ENCODE peak calls at places on chromosomes 6 and 20, in six cellular contexts. X, A, E, T, C and O are unnamed samples.

GRCh38 chr20:49325981-49326380 is 48.1 kb upstream of the ZNFX1 start:
- DNase-seq in T (no peak), C (no peak), E (no peak), A (peak), X (no peak), O (peak)

GRCh38 chr6:137893726-137894125 is 26.7 kb downstream of the TNFAIP3 start:
- DNase-seq in A (peak), X (no peak), T (no peak), E (no peak), C (no peak), O (no peak)

GRCh38 chr6:2344319-2344905 is 99.0 kb upstream of the GMDS start:
- DNase-seq in X (no peak), T (no peak), A (no peak), C (no peak), E (no peak), O (no peak)

GRCh38 chr6:30544666-30545272 is 11.5 kb downstream of the GNL1 start:
- DNase-seq in T (no peak), C (no peak), E (no peak), X (peak), A (peak), O (peak)

GRCh38 chr6:18423426-18423825 is 36.3 kb downstream of the RNF144B start:
- DNase-seq in A (no peak), E (no peak), X (no peak), T (no peak), C (no peak), O (no peak)

GRCh38 chr6:43090557-43090952 is 14.4 kb downstream of the PTK7 start:
- DNase-seq in E (no peak), A (no peak), C (no peak), X (no peak), T (no peak), O (no peak)

GRCh38 chr20:35560105-35560511 is 18.2 kb downstream of the ERGIC3 start:
- DNase-seq in C (no peak), E (peak), A (no peak), T (no peak), X (no peak), O (no peak)

GRCh38 chr6:135458051-135458450 is 39.5 kb downstream of the AHI1 start:
- DNase-seq in E (no peak), T (no peak), C (no peak), A (peak), X (no peak), O (peak)

GRCh38 chr6:142377112-142377848 is 75.5 kb downstream of the ADGRG6 start:
- DNase-seq in T (no peak), E (no peak), X (no peak), C (no peak), A (no peak), O (no peak)

GRCh38 chr6:13368079-13368478 is 39.7 kb upstream of the TBC1D7 start:
- DNase-seq in T (no peak), A (no peak), X (peak), C (no peak), E (no peak), O (no peak)

GRCh38 chr6:67630146-67630545 is 1004.9 kb upstream of the ADGRB3 start:
- DNase-seq in T (no peak), C (no peak), A (peak), E (no peak), X (no peak), O (peak)

GRCh38 chr6:90284745-90285481 is 11.7 kb downstream of the BACH2 start:
- DNase-seq in X (no peak), T (no peak), E (no peak), C (no peak), A (peak), O (peak)

DNA sequence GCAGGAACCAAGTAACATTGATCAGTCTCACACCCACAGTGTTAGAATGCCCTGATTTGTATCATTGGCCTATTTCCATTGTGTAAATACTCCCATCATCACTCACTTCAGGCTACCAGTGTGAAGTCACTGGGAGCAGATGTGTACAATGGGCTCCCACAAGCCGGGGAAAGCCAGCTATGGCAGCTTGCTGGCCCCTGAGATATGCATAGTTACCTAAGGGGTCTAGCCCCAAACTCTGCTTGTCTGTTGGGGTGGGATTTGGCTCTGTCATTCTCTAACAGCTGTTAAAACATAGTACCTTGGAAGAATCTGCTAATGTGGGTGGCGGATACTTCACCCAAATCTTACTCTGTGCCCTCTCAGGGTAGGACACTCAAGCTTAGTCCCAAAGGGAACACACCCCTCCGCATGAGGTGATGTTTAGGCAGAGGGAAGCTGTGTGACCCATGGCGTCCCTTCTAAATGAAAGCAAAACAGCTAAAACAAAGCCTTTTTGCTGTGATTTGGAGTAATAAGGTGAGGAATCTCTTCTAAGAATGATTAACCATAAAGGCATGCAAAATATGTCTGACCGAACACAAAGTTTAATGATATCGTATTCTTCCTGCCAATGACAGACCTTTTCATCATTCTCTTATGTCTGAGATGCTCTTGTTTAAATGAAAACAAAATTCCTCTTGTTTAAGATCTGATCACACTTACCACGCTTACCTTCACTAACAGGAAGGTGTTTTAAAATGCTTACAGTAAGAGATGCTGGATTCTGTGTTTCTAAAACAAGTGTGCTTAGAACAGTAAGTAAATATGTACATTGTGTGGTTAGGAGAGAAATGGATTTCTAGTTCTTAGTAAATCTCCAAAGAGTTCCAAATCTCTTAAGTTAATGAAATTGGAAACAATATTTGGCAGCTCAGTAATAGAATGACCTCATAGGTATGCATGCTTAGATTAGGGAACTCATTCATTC is 46.0 kb upstream of the PXDC1 start:
- DNase-seq in C (no peak), E (no peak), A (peak), X (no peak), T (no peak), O (peak)
- H3K4me3 ChIP-seq in C (no peak), E (no peak), A (no peak), X (no peak), T (no peak), O (peak)

GRCh38 chr20:38339993-38340392 is 6.3 kb upstream of the LBP start:
- DNase-seq in A (no peak), C (no peak), E (no peak), T (no peak), X (no peak), O (no peak)

GRCh38 chr20:38340693-38341092 is 5.6 kb upstream of the LBP start:
- DNase-seq in X (no peak), C (no peak), E (no peak), A (no peak), T (no peak), O (no peak)

GRCh38 chr20:38338849-38339520 is 7.3 kb upstream of the LBP start:
- DNase-seq in A (peak), X (no peak), C (no peak), T (no peak), E (no peak), O (peak)

GRCh38 chr20:38334016-38334415 is 12.3 kb upstream of the LBP start:
- DNase-seq in X (no peak), T (no peak), E (no peak), C (no peak), A (no peak), O (no peak)

GRCh38 chr20:38337561-38338140 is 8.6 kb upstream of the LBP start:
- DNase-seq in C (no peak), E (peak), X (no peak), A (peak), T (no peak), O (peak)
- TF ChIP-seq CTCF in C (no peak), E (peak), X (peak), A (peak), T (no peak), O (peak)

GRCh38 chr20:24948939-24949679 is at the start of gene CST7:
- DNase-seq in T (no peak), A (no peak), E (peak), C (peak), X (peak), O (no peak)
- H3K4me3 ChIP-seq in T (peak), A (no peak), E (no peak), C (no peak), X (no peak), O (no peak)

DNA sequence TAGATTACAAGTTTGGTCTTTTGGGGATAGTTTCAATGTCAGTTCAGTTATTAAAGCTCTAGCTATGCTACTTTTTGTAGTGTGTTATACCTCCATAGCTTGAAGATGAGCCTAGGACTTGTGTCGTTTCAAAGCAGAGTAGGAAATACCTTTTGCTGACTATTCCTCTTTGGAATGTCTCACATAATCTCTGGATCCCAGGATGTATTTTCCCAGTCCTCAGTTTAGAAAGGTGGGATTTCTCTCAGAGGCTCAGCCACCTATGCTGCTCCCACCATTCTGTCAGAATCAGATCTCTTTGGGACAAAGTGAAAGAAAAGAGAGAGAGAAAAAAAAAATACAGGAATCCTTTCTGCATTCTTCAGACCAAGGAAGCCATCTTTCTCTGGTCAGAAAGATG is 567.5 kb upstream of the IMPG1 start:
- DNase-seq in E (no peak), T (no peak), C (no peak), X (no peak), A (no peak), O (no peak)
- TF ChIP-seq CTCF in E (no peak), T (no peak), C (no peak), X (no peak), A (no peak), O (no peak)

GRCh38 chr20:63741354-63741675 is 1.7 kb downstream of the SLC2A4RG start:
- DNase-seq in T (no peak), C (no peak), X (no peak), A (no peak), E (no peak), O (no peak)
- H3K4me3 ChIP-seq in T (peak), C (peak), X (peak), A (peak), E (peak), O (peak)

GRCh38 chr6:129981598-129981997 is 36.8 kb upstream of the L3MBTL3 start:
- DNase-seq in T (no peak), A (peak), E (no peak), C (no peak), X (no peak), O (no peak)
- TF ChIP-seq CTCF in T (no peak), A (peak), E (no peak), C (no peak), X (no peak), O (peak)

DNA sequence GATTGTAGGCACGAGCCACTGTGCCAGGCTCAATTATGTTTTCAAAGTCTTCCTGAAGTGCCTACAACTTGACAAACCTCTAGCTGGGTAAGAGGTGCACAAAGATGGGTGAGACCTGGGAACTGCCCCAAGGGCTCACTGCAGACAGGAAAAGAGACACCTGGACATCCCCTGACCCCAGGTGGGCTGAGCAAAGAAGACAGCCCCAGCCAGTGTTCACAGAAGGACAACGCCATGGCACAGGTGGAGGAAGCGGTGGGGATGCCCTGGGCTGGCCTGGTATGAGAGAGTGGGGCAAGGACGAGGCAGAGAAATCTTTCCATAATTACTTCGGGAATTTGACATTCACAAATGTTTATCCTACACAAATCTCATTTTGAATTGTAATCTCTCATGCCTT is 278.9 kb downstream of the SMOC2 start:
- DNase-seq in E (no peak), C (no peak), X (peak), T (no peak), A (no peak), O (no peak)
- H3K4me3 ChIP-seq in E (no peak), C (no peak), X (no peak), T (no peak), A (no peak), O (no peak)

GRCh38 chr6:144284753-144285547 is at the start of gene UTRN:
- DNase-seq in C (peak), T (peak), X (peak), E (peak), A (peak), O (peak)

GRCh38 chr6:144284474-144284752 is 722 bp upstream of the UTRN start:
- DNase-seq in C (no peak), A (no peak), X (no peak), T (no peak), E (no peak), O (no peak)

GRCh38 chr6:144285798-144286502 is 815 bp downstream of the UTRN start:
- DNase-seq in T (peak), E (peak), C (peak), X (peak), A (peak), O (peak)

GRCh38 chr6:144285548-144285797 is 338 bp downstream of the UTRN start:
- DNase-seq in C (no peak), T (no peak), E (no peak), X (no peak), A (no peak), O (no peak)

GRCh38 chr6:144283781-144284473 is 1.2 kb upstream of the UTRN start:
- DNase-seq in T (no peak), X (no peak), E (no peak), C (no peak), A (peak), O (peak)
- TF ChIP-seq CTCF in T (no peak), X (no peak), E (no peak), C (no peak), A (peak), O (peak)

GRCh38 chr6:134115715-134116074 is 63.3 kb upstream of the SLC2A12 start:
- DNase-seq in C (no peak), X (no peak), T (no peak), A (no peak), E (no peak), O (no peak)
- H3K4me3 ChIP-seq in C (no peak), X (no peak), T (no peak), A (no peak), E (peak), O (no peak)

DNA sequence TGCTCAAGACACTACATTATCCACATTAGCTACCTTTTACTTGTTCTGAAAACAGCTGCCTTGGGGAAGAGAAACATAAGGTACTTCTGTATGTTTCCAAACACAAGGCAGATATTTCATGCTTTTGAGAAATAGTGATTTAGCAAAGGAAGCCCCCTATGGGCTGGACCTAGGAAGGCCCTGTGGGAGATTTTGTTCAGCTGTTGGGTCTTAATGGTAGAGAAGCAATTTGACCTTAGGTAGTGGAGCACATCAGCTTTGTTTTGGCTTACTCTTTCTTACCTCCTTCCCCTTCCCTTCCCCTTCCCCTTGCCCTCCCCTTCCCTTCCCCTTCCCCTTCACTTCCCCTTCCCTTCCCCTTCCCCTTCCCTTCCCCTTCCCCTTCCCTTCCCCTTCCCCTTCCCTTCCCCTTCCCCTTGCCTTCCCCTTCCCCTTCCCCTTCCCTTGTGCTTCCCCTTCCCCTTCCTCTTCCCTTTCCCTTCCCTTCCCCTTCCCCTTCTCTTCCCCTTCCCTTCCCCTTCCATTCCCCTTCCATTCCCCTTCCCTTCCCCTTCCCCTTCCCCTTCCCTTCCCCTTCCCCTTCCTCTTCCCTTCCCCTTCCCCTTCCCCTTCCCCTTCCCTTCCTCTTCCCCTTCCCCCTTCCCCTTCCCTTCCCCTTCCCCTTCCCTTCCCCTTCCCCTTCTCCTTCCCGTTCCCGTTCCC is 84.6 kb downstream of the ANKS1A start:
- DNase-seq in E (no peak), X (no peak), C (no peak), T (no peak), A (no peak), O (no peak)
- TF ChIP-seq CTCF in E (no peak), X (no peak), C (no peak), T (no peak), A (peak), O (peak)